ENCODE peak calls at places on chromosomes 4 and X, in ten cellular contexts. Q is CD8-positive, alpha-beta T cell; S is NCI-H2227 treated with DMSO at 0.1 percent for 48 hours; A is GM04504; I is GM23338; C is GM12864; E is NCI-H345; R is cardiac septum; V is IMR-90; K is HAP-1. F is an unnamed sample.

GRCh38 chr4:122716825-122717448 is 15.6 kb upstream of the BBS12 start:
- DNase-seq in V (peak), I (peak), A (peak), C (no peak), K (peak), S (no peak), Q (peak), E (peak), R (no peak), F (peak)

GRCh38 chr4:73998040-73999011 is at the start of gene CXCL5:
- DNase-seq in S (no peak), R (peak), V (peak), A (no peak), Q (no peak), E (no peak), C (no peak), K (no peak), I (peak), F (no peak)

GRCh38 chrX:129976441-129976840 is 6.0 kb upstream of the BCORL1 start:
- DNase-seq in A (no peak), E (no peak), S (no peak), C (no peak), Q (no peak), V (no peak), K (no peak), R (no peak), I (no peak), F (no peak)

GRCh38 chr4:111984169-111984873 is 160.9 kb upstream of the FAM241A start:
- DNase-seq in Q (no peak), C (no peak), V (no peak), R (no peak), I (peak), K (no peak), A (no peak), E (no peak), S (no peak), F (no peak)

GRCh38 chr4:151992755-151993154 is 231.9 kb upstream of the GATB start:
- DNase-seq in C (no peak), V (no peak), Q (no peak), A (no peak), S (no peak), R (no peak), I (peak), E (no peak), K (no peak), F (no peak)

GRCh38 chr4:70505152-70505748 is 13.1 kb upstream of the AMTN start:
- DNase-seq in I (peak), Q (peak), S (no peak), C (peak), V (peak), K (peak), A (peak), R (no peak), E (peak), F (peak)

GRCh38 chr4:184590196-184590595 is 59.1 kb downstream of the CASP3 start:
- DNase-seq in I (no peak), Q (no peak), S (no peak), R (no peak), K (no peak), C (no peak), E (no peak), V (no peak), A (no peak), F (no peak)

GRCh38 chr4:151614532-151614931 is 146.3 kb downstream of the GATB start:
- DNase-seq in Q (no peak), E (no peak), V (no peak), R (no peak), S (no peak), A (no peak), K (no peak), C (no peak), I (no peak), F (no peak)

GRCh38 chr4:112765317-112765989 is 128.5 kb downstream of the LARP7 start:
- DNase-seq in S (peak), C (peak), E (peak), A (no peak), R (no peak), V (peak), K (peak), I (peak), Q (no peak), F (no peak)

GRCh38 chrX:115616943-115617563 is 56.1 kb downstream of the PLS3 start:
- DNase-seq in V (peak), Q (no peak), A (peak), C (peak), R (no peak), S (no peak), E (peak), I (no peak), K (no peak), F (no peak)

GRCh38 chrX:19814240-19814639 is 73.2 kb downstream of the SH3KBP1 start:
- DNase-seq in I (peak), V (no peak), R (no peak), E (no peak), K (no peak), C (no peak), S (no peak), A (no peak), Q (peak), F (no peak)

GRCh38 chr4:93414041-93414440 is 414.5 kb upstream of the ATOH1 start:
- DNase-seq in R (no peak), I (no peak), K (no peak), V (no peak), A (no peak), Q (no peak), S (no peak), E (no peak), C (no peak), F (no peak)

GRCh38 chrX:378443-378842 is 8.3 kb downstream of the PPP2R3B start:
- DNase-seq in I (no peak), Q (no peak), C (no peak), S (no peak), K (no peak), E (no peak), R (no peak), A (no peak), V (no peak), F (no peak)

GRCh38 chr4:135123632-135124031 is 922.0 kb upstream of the PABPC4L start:
- DNase-seq in R (no peak), V (no peak), Q (no peak), K (no peak), C (no peak), I (no peak), S (no peak), E (no peak), A (no peak), F (no peak)

GRCh38 chr4:108833041-108833440 is 70.2 kb upstream of the ETNPPL start:
- DNase-seq in S (no peak), Q (no peak), V (peak), C (no peak), A (no peak), R (no peak), I (no peak), K (no peak), E (no peak), F (no peak)

GRCh38 chrX:84168095-84168494 is 19.9 kb downstream of the RPS6KA6 start:
- DNase-seq in V (peak), E (no peak), C (no peak), I (no peak), R (no peak), Q (no peak), A (no peak), K (no peak), S (no peak), F (no peak)

GRCh38 chrX:104112326-104112951 is at the start of gene ZCCHC18:
- DNase-seq in E (peak), S (peak), V (peak), K (peak), R (peak), C (no peak), I (peak), Q (peak), A (no peak), F (peak)

GRCh38 chrX:54246866-54247265 is 63.8 kb upstream of the FAM120C start:
- DNase-seq in R (no peak), Q (no peak), S (no peak), K (no peak), V (peak), E (no peak), I (no peak), A (no peak), C (no peak), F (no peak)

GRCh38 chr4:82522472-82522871 is 39.3 kb downstream of the TMEM150C start:
- DNase-seq in S (no peak), I (peak), Q (no peak), E (no peak), R (no peak), V (no peak), C (no peak), A (no peak), K (no peak), F (no peak)

GRCh38 chrX:139086243-139086642 is 374.7 kb upstream of the FGF13 start:
- DNase-seq in E (no peak), I (no peak), R (no peak), C (no peak), Q (no peak), S (no peak), A (no peak), V (no peak), K (no peak), F (no peak)

GRCh38 chr4:123995939-123996338 is 599.3 kb downstream of the SPRY1 start:
- DNase-seq in R (no peak), S (no peak), C (no peak), V (peak), K (no peak), Q (no peak), E (no peak), A (peak), I (no peak), F (no peak)

GRCh38 chr4:152992027-152992426 is 55.9 kb downstream of the FHDC1 start:
- DNase-seq in S (no peak), Q (no peak), A (no peak), E (no peak), I (no peak), K (no peak), V (no peak), R (no peak), C (no peak), F (no peak)

GRCh38 chr4:133147922-133148689 is 988 bp upstream of the PCDH10 start:
- DNase-seq in K (no peak), E (peak), I (peak), C (no peak), A (no peak), V (peak), R (peak), S (no peak), Q (no peak), F (no peak)

GRCh38 chr4:143771269-143771668 is 70.8 kb upstream of the FREM3 start:
- DNase-seq in C (no peak), S (no peak), R (no peak), A (no peak), E (no peak), K (no peak), V (no peak), Q (no peak), I (no peak), F (no peak)

GRCh38 chr4:1402021-1402515 is 4.2 kb downstream of the NKX1-1 start:
- DNase-seq in V (no peak), S (no peak), A (no peak), K (no peak), E (no peak), Q (no peak), R (peak), C (no peak), I (no peak), F (no peak)

GRCh38 chr4:12873351-12873750 is 610.8 kb downstream of the RAB28 start:
- DNase-seq in K (peak), E (no peak), R (no peak), A (no peak), I (no peak), S (no peak), Q (no peak), C (no peak), V (no peak), F (no peak)

GRCh38 chrX:1657367-1658082 is 42.7 kb downstream of the ASMT start:
- DNase-seq in Q (peak), C (peak), S (no peak), I (no peak), K (no peak), E (peak), A (no peak), R (no peak), V (no peak), F (peak)

GRCh38 chrX:15579778-15580747 is 20.7 kb downstream of the ACE2 start:
- DNase-seq in S (no peak), C (no peak), E (no peak), Q (no peak), V (peak), K (no peak), R (no peak), I (peak), A (no peak), F (no peak)

GRCh38 chr4:4492161-4492847 is 49.5 kb downstream of the STX18 start:
- DNase-seq in A (peak), I (no peak), S (no peak), E (no peak), K (peak), Q (no peak), V (peak), R (no peak), C (peak), F (no peak)

GRCh38 chr4:40848981-40849380 is 99.2 kb downstream of the NSUN7 start:
- DNase-seq in V (peak), Q (no peak), R (no peak), C (no peak), I (no peak), K (no peak), S (peak), E (no peak), A (peak), F (no peak)